ENCODE peak calls at places on chromosome 7, in eight cellular contexts. T is AG04450; Z is LoVo; K is activated T-helper 1 cell treated with anti-CD3 and anti-CD28 coated beads, Interleukin-12 subunit alpha, Interleukin-12 subunit beta, Interleukin-2, Interleukin-4 antibody, amounts not matched to agents 30 ng/mL and 10 ng/mL and 1 ng/mL, durations not matched to agents 14 hours and 24 hours and 36 hours; Q is iris pigment epithelial cell; P is fibroblast of lung; L is cardiac fibroblast; D is brain microvascular endothelial cell. I is an unnamed sample.
A peak's percentile ranks its signal among the peaks of the same experiment; 100 is the strongest.

GRCh38 chr7:72040641-72041040 is 371.5 kb downstream of the CALN1 start:
- DNase-seq in Z (no peak), P (no peak), L (no peak), K (no peak), T (no peak), D (no peak), Q (no peak), I (no peak)

GRCh38 chr7:69982197-69982596 is 383.9 kb downstream of the AUTS2 start:
- DNase-seq in P (peak; percentile 67), Z (no peak), T (no peak), Q (no peak), L (peak; percentile 59), D (peak; percentile 5), K (no peak), I (no peak)

GRCh38 chr7:28631995-28632394 is 219.7 kb downstream of the CREB5 start:
- DNase-seq in Z (no peak), D (no peak), L (no peak), K (no peak), T (no peak), P (no peak), Q (no peak), I (no peak)

GRCh38 chr7:44769381-44770209 is 20.9 kb downstream of the ZMIZ2 start:
- DNase-seq in Q (peak; percentile 64), L (peak; percentile 66), T (no peak), D (peak; percentile 24), P (peak; percentile 67), Z (peak; percentile 23), K (peak; percentile 24), I (no peak)

GRCh38 chr7:156759143-156759542 is 118.6 kb downstream of the RNF32 start:
- DNase-seq in Z (no peak), K (no peak), L (no peak), Q (no peak), T (no peak), P (no peak), D (no peak), I (no peak)

GRCh38 chr7:137820677-137821420 is 25.9 kb downstream of the DGKI start:
- DNase-seq in Q (peak; percentile 85), K (no peak), Z (no peak), T (peak; percentile 34), L (peak; percentile 85), P (peak; percentile 91), D (peak; percentile 60), I (no peak)

GRCh38 chr7:146654048-146654447 is 537.4 kb downstream of the CNTNAP2 start:
- DNase-seq in D (peak; percentile 5), Q (peak; percentile 3), K (no peak), T (no peak), Z (no peak), L (no peak), P (no peak), I (no peak)

GRCh38 chr7:138842111-138842510 is 44.1 kb upstream of the ATP6V0A4 start:
- DNase-seq in P (peak; percentile 91), Z (no peak), Q (peak; percentile 94), T (peak; percentile 16), K (no peak), D (peak; percentile 89), L (peak; percentile 33), I (no peak)

GRCh38 chr7:13727279-13727678 is 262.2 kb downstream of the ETV1 start:
- DNase-seq in K (no peak), D (no peak), L (no peak), Q (no peak), T (no peak), Z (no peak), P (peak; percentile 19), I (no peak)

GRCh38 chr7:46220066-46220630 is 299.1 kb upstream of the IGFBP3 start:
- DNase-seq in Z (peak; percentile 46), L (no peak), Q (no peak), T (no peak), D (no peak), P (peak; percentile 51), K (no peak), I (no peak)

GRCh38 chr7:73703985-73704639 is 15.4 kb downstream of the STX1A start:
- DNase-seq in T (no peak), Z (no peak), Q (peak; percentile 69), K (peak; percentile 16), D (peak; percentile 60), P (no peak), L (peak; percentile 45), I (no peak)

GRCh38 chr7:14960686-14961085 is 58.1 kb upstream of the DGKB start:
- DNase-seq in D (no peak), Q (no peak), T (no peak), K (no peak), Z (no peak), P (no peak), L (no peak), I (no peak)

GRCh38 chr7:5528071-5528814 is 104.6 kb upstream of the TNRC18 start:
- DNase-seq in D (no peak), T (no peak), K (no peak), Q (peak; percentile 48), L (peak; percentile 54), P (no peak), Z (no peak), I (peak; percentile 35)

GRCh38 chr7:74480861-74481417 is 27.2 kb downstream of the GTF2IRD1 start:
- DNase-seq in K (no peak), P (peak; percentile 79), Q (peak; percentile 88), T (peak; percentile 11), D (peak; percentile 52), L (peak; percentile 90), Z (no peak), I (no peak)